ENCODE peak calls at places on chromosomes 5 and 9, in eight cellular contexts. S, E, D, Z, I, O, V and F are unnamed samples.

GRCh38 chr5:174231961-174232487 is 186.5 kb downstream of the NSG2 start:
- DNase-seq in S (no peak), E (no peak), D (no peak), Z (no peak), I (no peak), O (peak; percentile 30), V (no peak), F (no peak)

GRCh38 chr5:44046581-44047327 is 342.5 kb downstream of the FGF10 start:
- DNase-seq in S (no peak), E (no peak), D (no peak), Z (no peak), I (no peak), O (no peak), V (no peak), F (no peak)

GRCh38 chr9:90916147-90916734 is 114.6 kb downstream of the SYK start:
- DNase-seq in S (no peak), E (no peak), D (no peak), Z (peak; percentile 73), I (no peak), O (no peak), V (no peak), F (no peak)

GRCh38 chr9:9112001-9112725 is 1312.6 kb upstream of the DMAC1 start:
- DNase-seq in S (no peak), E (no peak), D (no peak), Z (no peak), I (no peak), O (no peak), V (no peak), F (no peak)

GRCh38 chr9:83208065-83208850 is 145.3 kb upstream of the RASEF start:
- DNase-seq in S (no peak), E (no peak), D (peak; percentile 43), Z (no peak), I (no peak), O (peak; percentile 51), V (peak; percentile 27), F (no peak)

GRCh38 chr5:157613385-157614245 is 38.0 kb upstream of the ADAM19 start:
- DNase-seq in S (no peak), E (no peak), D (no peak), Z (no peak), I (no peak), O (no peak), V (peak; percentile 20), F (no peak)

GRCh38 chr9:16705121-16705604 is 165.3 kb downstream of the BNC2 start:
- DNase-seq in S (no peak), E (no peak), D (peak; percentile 90), Z (peak; percentile 97), I (peak; percentile 99), O (peak; percentile 97), V (no peak), F (peak; percentile 97)

GRCh38 chr9:97109194-97109811 is 70.4 kb upstream of the CTSV start:
- DNase-seq in S (peak; percentile 70), E (no peak), D (peak; percentile 58), Z (peak; percentile 6), I (peak; percentile 52), O (peak; percentile 71), V (peak; percentile 74), F (no peak)

GRCh38 chr5:178113141-178113787 is at the start of gene N4BP3:
- DNase-seq in S (peak; percentile 27), E (peak; percentile 71), D (peak; percentile 42), Z (peak; percentile 44), I (peak; percentile 42), O (peak; percentile 63), V (peak; percentile 48), F (peak; percentile 57)

GRCh38 chr9:134068742-134069535 is 1.1 kb upstream of the BRD3 start:
- DNase-seq in S (no peak), E (no peak), D (no peak), Z (peak; percentile 6), I (no peak), O (no peak), V (peak; percentile 20), F (peak; percentile 75)

GRCh38 chr9:76302947-76303550 is 91.2 kb downstream of the RFK start:
- DNase-seq in S (peak; percentile 10), E (no peak), D (peak; percentile 32), Z (peak; percentile 72), I (peak; percentile 70), O (peak; percentile 77), V (peak; percentile 52), F (peak; percentile 44)

GRCh38 chr5:38148021-38148625 is 110.2 kb upstream of the EGFLAM start:
- DNase-seq in S (no peak), E (no peak), D (no peak), Z (no peak), I (no peak), O (no peak), V (no peak), F (no peak)

GRCh38 chr9:31916591-31917223 is 467.7 kb upstream of the ACO1 start:
- DNase-seq in S (no peak), E (no peak), D (no peak), Z (no peak), I (no peak), O (no peak), V (peak; percentile 10), F (no peak)

GRCh38 chr5:166625210-166625865 is 1666.1 kb upstream of the WWC1 start:
- DNase-seq in S (no peak), E (no peak), D (no peak), Z (no peak), I (no peak), O (peak; percentile 69), V (no peak), F (no peak)

GRCh38 chr9:117156150-117156688 is 258.6 kb downstream of the ASTN2 start:
- DNase-seq in S (no peak), E (no peak), D (no peak), Z (no peak), I (no peak), O (no peak), V (no peak), F (no peak)

GRCh38 chr5:102314328-102314727 is 18.2 kb upstream of the SLCO4C1 start:
- DNase-seq in S (no peak), E (no peak), D (no peak), Z (no peak), I (no peak), O (no peak), V (no peak), F (no peak)

DNA sequence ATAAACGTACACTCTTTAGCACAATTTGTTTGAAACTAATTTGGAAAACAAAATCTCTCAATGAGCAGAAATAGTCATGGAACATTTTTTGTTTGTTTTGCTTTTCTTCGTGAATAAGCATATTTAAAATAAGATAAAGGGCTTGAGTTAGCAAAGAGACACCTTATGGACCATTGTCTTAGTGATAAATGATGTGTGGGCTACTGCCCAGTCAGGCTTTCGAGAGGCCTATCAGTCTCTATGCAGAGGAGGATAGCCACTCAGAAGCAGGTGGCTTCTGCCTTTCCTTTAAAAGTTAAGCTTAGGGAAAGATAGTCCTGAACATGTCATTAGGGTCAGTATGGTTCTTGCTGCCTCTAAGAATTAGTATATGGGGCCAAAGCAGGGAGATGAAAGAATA is 2.1 kb upstream of the ARL15 start:
- DNase-seq in S (no peak), E (no peak), D (no peak), Z (no peak), I (no peak), O (no peak), V (no peak), F (no peak)
- H3K4me3 ChIP-seq in S (no peak overlapping the region), E (no peak overlapping the region), D (no peak overlapping the region), Z (no peak overlapping the region), I (no peak overlapping the region), O (no peak overlapping the region), V (no peak overlapping the region), F (no peak overlapping the region)

DNA sequence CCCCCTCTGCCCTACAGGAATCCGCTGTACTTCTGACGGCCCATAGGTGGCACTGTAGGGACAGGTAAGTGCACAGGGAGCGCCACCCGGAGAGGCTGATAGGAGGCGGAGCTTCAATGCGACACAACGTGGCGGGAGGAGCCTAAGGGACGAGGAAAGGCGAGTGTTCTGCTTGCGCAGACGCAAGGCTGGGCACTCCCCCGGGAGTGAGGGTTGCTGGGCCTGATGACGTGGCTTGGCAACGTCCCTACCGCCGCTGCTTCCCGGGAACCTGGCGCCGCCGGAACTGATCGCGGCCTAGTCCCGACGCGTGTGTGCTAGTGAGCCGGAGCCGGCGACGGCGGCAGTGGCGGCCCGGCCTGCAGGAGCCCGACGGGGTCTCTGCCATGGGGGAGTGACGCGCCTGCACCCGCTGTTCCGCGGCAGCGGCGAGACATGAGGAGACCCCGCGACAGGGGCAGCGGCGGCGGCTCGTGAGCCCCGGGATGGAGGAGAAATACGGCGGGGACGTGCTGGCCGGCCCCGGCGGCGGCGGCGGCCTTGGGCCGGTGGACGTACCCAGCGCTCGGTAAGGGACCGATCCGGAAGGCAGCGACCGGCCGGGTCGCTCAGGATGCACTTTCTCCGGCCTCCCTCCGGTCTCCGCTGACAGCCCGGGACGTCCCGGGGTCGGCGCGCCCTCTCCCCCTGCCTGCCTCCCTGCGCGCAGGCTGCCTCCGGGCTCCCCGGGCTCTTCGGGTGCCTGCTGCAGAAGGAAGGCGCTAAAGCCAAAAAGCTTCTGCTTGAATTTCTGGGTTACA is at the start of gene SLC30A5:
- DNase-seq in S (peak; percentile 97), E (peak; percentile 99), D (peak; percentile 100), Z (peak; percentile 100), I (peak; percentile 100), O (peak; percentile 100), V (peak; percentile 100), F (peak; percentile 100)
- H3K27ac ChIP-seq in S (peak within 1 kb of the TSS; percentile 82), E (peak within 1 kb of the TSS; percentile 97), D (peak within 1 kb of the TSS; percentile 86), Z (peak within 1 kb of the TSS; percentile 64), I (peak within 1 kb of the TSS; percentile 98), O (peak within 1 kb of the TSS; percentile 92), V (peak within 1 kb of the TSS; percentile 99), F (peak within 1 kb of the TSS; percentile 88)

DNA sequence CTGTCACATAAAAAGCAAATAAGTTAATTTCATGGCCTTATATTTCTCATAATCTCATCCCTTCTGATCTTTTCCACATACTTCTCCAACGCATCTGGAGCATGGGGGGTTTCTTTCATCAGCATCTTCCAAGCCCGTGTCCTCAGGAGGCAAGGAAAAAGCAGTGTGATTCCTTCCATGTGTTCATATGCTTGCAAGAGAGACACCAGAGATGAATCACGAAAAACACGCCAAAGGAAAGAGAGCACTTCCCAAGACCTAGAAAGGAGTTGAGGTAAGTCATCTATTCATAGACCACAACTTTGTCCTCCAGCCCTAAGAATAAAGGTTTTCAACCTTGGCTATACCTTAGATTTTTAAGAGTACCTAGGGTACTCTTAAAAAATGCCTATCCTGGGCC is 26.0 kb upstream of the SVEP1 start:
- DNase-seq in S (no peak), E (no peak), D (no peak), Z (no peak), I (no peak), O (no peak), V (no peak), F (no peak)
- H3K4me3 ChIP-seq in S (no peak overlapping the region), E (no peak overlapping the region), D (no peak overlapping the region), Z (no peak overlapping the region), I (no peak overlapping the region), O (no peak overlapping the region), V (no peak overlapping the region), F (no peak overlapping the region)

DNA sequence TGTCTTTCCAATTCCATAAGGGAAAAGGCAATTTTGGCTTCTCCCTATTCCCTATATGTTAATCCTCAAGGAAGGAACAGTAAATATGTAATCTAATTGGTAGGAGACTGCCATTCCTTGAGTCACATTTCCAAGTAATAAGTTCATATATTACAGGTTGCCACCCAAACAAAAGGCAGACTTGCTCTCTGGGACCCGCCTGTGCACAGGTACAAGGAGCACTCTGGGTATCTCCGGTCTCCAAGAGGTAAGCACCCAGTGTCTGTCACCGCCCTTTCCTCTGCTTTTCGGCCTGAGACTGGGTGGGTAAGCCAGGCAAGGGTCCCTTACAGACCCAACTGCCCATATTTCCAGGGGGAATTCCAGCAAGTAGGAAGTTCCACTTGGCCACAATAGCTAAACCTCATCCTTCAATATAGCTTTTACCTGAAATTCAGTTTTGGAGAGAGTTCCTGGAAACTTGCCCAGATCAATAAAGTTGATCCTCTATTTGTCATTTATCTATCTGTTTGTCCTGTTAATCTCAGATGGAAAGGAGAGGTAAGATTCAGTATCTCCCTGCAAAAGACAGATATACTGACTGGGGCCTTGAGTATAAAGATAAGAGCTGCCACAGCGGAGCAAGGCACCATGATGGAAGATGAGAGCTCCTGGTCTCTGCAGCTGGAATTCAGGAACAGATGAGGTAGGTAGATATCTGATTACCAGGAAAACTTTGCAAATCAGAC is 81.8 kb downstream of the SUSD1 start:
- DNase-seq in S (no peak), E (no peak), D (no peak), Z (no peak), I (no peak), O (no peak), V (peak; percentile 24), F (no peak)
- H3K27ac ChIP-seq in S (no peak overlapping the region), E (no peak overlapping the region), D (no peak overlapping the region), Z (no peak overlapping the region), I (no peak overlapping the region), O (no peak overlapping the region), V (no peak overlapping the region), F (no peak overlapping the region)